ENCODE peak calls at places on chromosomes 6 and 20, in five cellular contexts. One of them, this sample, is unnamed.

GRCh38 chr6:41191569-41191968 is 9.4 kb downstream of the TREML2 start:
- DNase-seq in H9: peak; percentile 81
- DNase-seq in trophoblast cell: peak; percentile 16
- DNase-seq in neuronal stem cell: no peak
- DNase-seq in H1: peak; percentile 87
- DNase-seq in this sample: peak; percentile 14

GRCh38 chr20:44909872-44910689 is at the start of gene PABPC1L:
- DNase-seq in neuronal stem cell: peak; percentile 51
- DNase-seq in H9: peak; percentile 96
- DNase-seq in H1: peak; percentile 87
- DNase-seq in trophoblast cell: peak; percentile 44
- DNase-seq in this sample: peak; percentile 68

GRCh38 chr6:44806656-44807055 is 419.1 kb downstream of the CDC5L start:
- DNase-seq in trophoblast cell: no peak
- DNase-seq in neuronal stem cell: no peak
- DNase-seq in H9: no peak
- DNase-seq in H1: no peak
- DNase-seq in this sample: no peak

GRCh38 chr6:3389390-3390167 is 67.3 kb downstream of the SLC22A23 start:
- DNase-seq in H9: no peak
- DNase-seq in trophoblast cell: no peak
- DNase-seq in neuronal stem cell: no peak
- DNase-seq in H1: no peak
- DNase-seq in this sample: no peak

GRCh38 chr6:119444642-119445557 is 95.3 kb upstream of the MAN1A1 start:
- DNase-seq in neuronal stem cell: no peak
- DNase-seq in trophoblast cell: no peak
- DNase-seq in H1: no peak
- DNase-seq in H9: no peak
- DNase-seq in this sample: no peak

GRCh38 chr20:47985092-47985850 is 200.0 kb upstream of the SULF2 start:
- DNase-seq in H1: no peak
- DNase-seq in neuronal stem cell: no peak
- DNase-seq in H9: peak; percentile 54
- DNase-seq in trophoblast cell: peak; percentile 74
- DNase-seq in this sample: peak; percentile 92

GRCh38 chr6:136249336-136249735 is 775 bp downstream of the MTFR2 start:
- DNase-seq in trophoblast cell: no peak
- DNase-seq in H1: no peak
- DNase-seq in H9: no peak
- DNase-seq in neuronal stem cell: no peak
- DNase-seq in this sample: peak; percentile 29

GRCh38 chr6:100347901-100348550 is 116.7 kb downstream of the SIM1 start:
- DNase-seq in H9: no peak
- DNase-seq in H1: no peak
- DNase-seq in trophoblast cell: no peak
- DNase-seq in neuronal stem cell: no peak
- DNase-seq in this sample: peak; percentile 70

GRCh38 chr6:10644225-10644624 is 50.2 kb downstream of the C6orf52 start:
- DNase-seq in neuronal stem cell: no peak
- DNase-seq in H1: no peak
- DNase-seq in trophoblast cell: no peak
- DNase-seq in H9: no peak
- DNase-seq in this sample: no peak

GRCh38 chr20:277496-277781 is 13.1 kb downstream of the C20orf96 start:
- DNase-seq in trophoblast cell: no peak
- DNase-seq in H9: no peak
- DNase-seq in neuronal stem cell: no peak
- DNase-seq in H1: no peak
- DNase-seq in this sample: no peak

GRCh38 chr20:22308934-22309333 is 275.4 kb downstream of the FOXA2 start:
- DNase-seq in H1: no peak
- DNase-seq in trophoblast cell: no peak
- DNase-seq in H9: no peak
- DNase-seq in neuronal stem cell: no peak
- DNase-seq in this sample: no peak

GRCh38 chr20:22302039-22302438 is 282.3 kb downstream of the FOXA2 start:
- DNase-seq in neuronal stem cell: no peak
- DNase-seq in H1: no peak
- DNase-seq in trophoblast cell: no peak
- DNase-seq in H9: no peak
- DNase-seq in this sample: no peak

GRCh38 chr20:22303523-22303922 is 280.8 kb downstream of the FOXA2 start:
- DNase-seq in trophoblast cell: no peak
- DNase-seq in H9: no peak
- DNase-seq in neuronal stem cell: no peak
- DNase-seq in H1: no peak
- DNase-seq in this sample: no peak

DNA sequence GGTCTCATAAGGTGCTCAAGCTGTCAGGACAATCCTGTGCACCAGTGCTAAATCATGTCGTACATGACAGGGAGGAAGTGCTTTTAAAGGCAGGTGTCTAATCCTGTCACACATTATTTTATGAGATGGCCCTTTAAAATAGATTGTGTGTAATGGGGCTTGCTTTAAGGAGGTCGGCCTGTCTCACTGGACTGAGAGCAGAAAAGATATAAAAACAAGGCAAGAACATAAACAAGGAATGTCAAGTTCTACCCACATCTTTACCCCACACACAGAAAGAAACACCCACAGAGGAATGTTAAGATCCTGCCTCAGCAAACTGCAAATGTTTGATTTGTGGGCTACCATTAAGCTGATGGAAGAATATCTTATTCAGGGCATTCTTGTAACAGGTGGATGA is 279.0 kb downstream of the FOXA2 start:
- DNase-seq in H9: no peak
- DNase-seq in H1: no peak
- DNase-seq in neuronal stem cell: no peak
- DNase-seq in trophoblast cell: no peak
- DNase-seq in this sample: no peak
- H2BK12ac ChIP-seq in H9: no peak overlapping the region
- H2BK12ac ChIP-seq in H1: no peak overlapping the region
- H2BK12ac ChIP-seq in neuronal stem cell: no peak overlapping the region
- H2BK12ac ChIP-seq in trophoblast cell: no peak overlapping the region
- H2BK12ac ChIP-seq in this sample: no peak overlapping the region

DNA sequence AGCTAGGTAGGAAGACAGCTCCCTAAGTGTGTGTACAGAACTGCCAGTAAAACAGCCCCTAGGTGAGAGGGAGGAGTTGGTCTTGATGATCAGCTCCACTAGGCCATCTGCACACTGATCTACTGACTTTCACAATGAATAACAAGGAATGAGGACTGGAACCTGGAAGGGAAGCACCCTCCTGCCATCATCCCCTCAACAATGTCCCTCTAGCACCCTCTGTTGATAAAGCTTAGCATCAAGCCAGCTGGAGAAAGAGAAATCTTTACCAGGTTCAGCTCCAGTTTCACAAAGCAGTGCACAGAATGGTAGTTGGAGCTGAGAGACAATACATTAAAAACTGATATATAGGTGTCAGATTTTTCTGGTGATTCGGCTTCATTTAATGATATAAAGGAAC is 57.2 kb upstream of the IRAK1BP1 start:
- DNase-seq in H1: no peak
- DNase-seq in H9: peak; percentile 55
- DNase-seq in neuronal stem cell: peak; percentile 38
- DNase-seq in trophoblast cell: no peak
- DNase-seq in this sample: peak; percentile 42
- H2BK120ac ChIP-seq in H1: no peak overlapping the region
- H2BK120ac ChIP-seq in H9: no peak overlapping the region
- H2BK120ac ChIP-seq in neuronal stem cell: no peak overlapping the region
- H2BK120ac ChIP-seq in trophoblast cell: no peak overlapping the region
- H2BK120ac ChIP-seq in this sample: no peak overlapping the region

GRCh38 chr6:156175971-156176421 is 601.2 kb upstream of the ARID1B start:
- DNase-seq in trophoblast cell: no peak
- DNase-seq in neuronal stem cell: peak; percentile 59
- DNase-seq in H9: peak; percentile 76
- DNase-seq in H1: peak; percentile 57
- DNase-seq in this sample: peak; percentile 3

GRCh38 chr6:156175433-156175832 is 601.7 kb upstream of the ARID1B start:
- DNase-seq in neuronal stem cell: no peak
- DNase-seq in trophoblast cell: no peak
- DNase-seq in H9: no peak
- DNase-seq in H1: no peak
- DNase-seq in this sample: no peak

GRCh38 chr6:156169361-156169760 is 607.8 kb upstream of the ARID1B start:
- DNase-seq in H9: no peak
- DNase-seq in trophoblast cell: no peak
- DNase-seq in H1: no peak
- DNase-seq in neuronal stem cell: no peak
- DNase-seq in this sample: no peak

GRCh38 chr6:156174026-156174880 is 602.9 kb upstream of the ARID1B start:
- DNase-seq in neuronal stem cell: no peak
- DNase-seq in H9: no peak
- DNase-seq in H1: no peak
- DNase-seq in trophoblast cell: no peak
- DNase-seq in this sample: no peak
- H3K4me1 ChIP-seq in neuronal stem cell: no peaks in the 10 kb centered on the region
- H3K4me1 ChIP-seq in H9: peaks cover 3% of the 10 kb centered on the region
- H3K4me1 ChIP-seq in H1: no peaks in the 10 kb centered on the region
- H3K4me1 ChIP-seq in trophoblast cell: no peaks in the 10 kb centered on the region
- H3K4me1 ChIP-seq in this sample: no peaks in the 10 kb centered on the region

DNA sequence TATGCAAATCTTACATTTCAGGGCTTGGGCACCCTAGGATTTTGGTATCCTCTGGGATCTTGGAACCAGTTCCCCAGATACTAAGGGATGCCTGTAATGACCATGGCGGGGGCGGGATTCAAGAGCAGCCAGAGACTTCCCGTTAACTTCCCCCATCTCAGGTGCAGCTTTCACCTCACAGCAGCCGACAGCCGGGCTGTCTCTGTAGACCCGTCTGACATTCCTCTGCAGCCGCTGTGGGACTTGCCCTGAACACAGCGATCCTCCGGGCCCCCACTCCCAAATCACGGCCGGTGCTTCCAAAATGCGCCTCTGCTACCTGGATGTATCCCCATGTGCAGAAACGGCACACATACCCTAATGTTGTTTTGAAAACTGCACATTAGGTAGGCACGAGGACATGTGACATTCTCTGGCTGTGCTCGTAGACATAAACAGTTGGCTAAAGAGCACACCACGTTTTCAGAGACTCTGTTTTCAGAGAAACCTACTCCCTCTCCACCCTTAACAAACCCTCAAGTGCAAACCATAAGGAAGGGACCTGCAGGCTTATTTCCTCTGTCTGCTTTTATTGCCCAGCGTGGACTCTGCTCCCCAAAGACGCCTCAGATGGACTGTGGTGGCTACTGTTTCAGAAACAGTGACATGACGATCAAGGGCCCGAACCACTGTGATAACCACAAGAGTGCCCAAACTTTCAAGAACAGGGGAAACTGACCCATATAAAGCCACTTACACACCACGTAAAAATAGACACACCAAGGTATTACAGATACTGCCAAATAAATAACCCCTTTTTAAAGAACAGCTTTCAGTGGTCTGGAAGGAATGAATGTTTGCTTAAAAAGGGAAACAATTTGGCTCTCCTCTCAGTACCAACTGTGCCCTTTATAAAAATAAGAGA is 72.9 kb upstream of the FOXC1 start:
- DNase-seq in neuronal stem cell: no peak
- DNase-seq in H9: no peak
- DNase-seq in trophoblast cell: no peak
- DNase-seq in H1: no peak
- DNase-seq in this sample: no peak
- H2BK12ac ChIP-seq in neuronal stem cell: no peak overlapping the region
- H2BK12ac ChIP-seq in H9: no peak overlapping the region
- H2BK12ac ChIP-seq in trophoblast cell: no peak overlapping the region
- H2BK12ac ChIP-seq in H1: peak overlapping the region; percentile 52
- H2BK12ac ChIP-seq in this sample: no peak overlapping the region

GRCh38 chr20:46196990-46197389 is 78.9 kb downstream of the CD40 start:
- DNase-seq in H9: no peak
- DNase-seq in trophoblast cell: no peak
- DNase-seq in neuronal stem cell: no peak
- DNase-seq in H1: no peak
- DNase-seq in this sample: no peak
- H2BK120ac ChIP-seq in H9: no peak overlapping the region
- H2BK120ac ChIP-seq in trophoblast cell: no peak overlapping the region
- H2BK120ac ChIP-seq in neuronal stem cell: no peak overlapping the region
- H2BK120ac ChIP-seq in H1: no peak overlapping the region
- H2BK120ac ChIP-seq in this sample: no peak overlapping the region

GRCh38 chr6:124434416-124434815 is 527.8 kb upstream of the RNF217 start:
- DNase-seq in H9: no peak
- DNase-seq in neuronal stem cell: no peak
- DNase-seq in trophoblast cell: peak; percentile 2
- DNase-seq in H1: no peak
- DNase-seq in this sample: no peak

GRCh38 chr6:124441430-124441829 is 520.8 kb upstream of the RNF217 start:
- DNase-seq in trophoblast cell: no peak
- DNase-seq in neuronal stem cell: no peak
- DNase-seq in H9: no peak
- DNase-seq in H1: no peak
- DNase-seq in this sample: no peak

GRCh38 chr6:124432632-124433031 is 529.6 kb upstream of the RNF217 start:
- DNase-seq in H1: no peak
- DNase-seq in H9: no peak
- DNase-seq in trophoblast cell: no peak
- DNase-seq in neuronal stem cell: no peak
- DNase-seq in this sample: no peak

GRCh38 chr6:124433369-124434064 is 528.7 kb upstream of the RNF217 start:
- DNase-seq in H1: no peak
- DNase-seq in trophoblast cell: no peak
- DNase-seq in neuronal stem cell: no peak
- DNase-seq in H9: no peak
- DNase-seq in this sample: no peak

GRCh38 chr6:124436803-124437202 is 525.4 kb upstream of the RNF217 start:
- DNase-seq in trophoblast cell: no peak
- DNase-seq in neuronal stem cell: no peak
- DNase-seq in H9: no peak
- DNase-seq in H1: no peak
- DNase-seq in this sample: no peak
- H3K4me1 ChIP-seq in trophoblast cell: no peaks in the 10 kb centered on the region
- H3K4me1 ChIP-seq in neuronal stem cell: no peaks in the 10 kb centered on the region
- H3K4me1 ChIP-seq in H9: no peaks in the 10 kb centered on the region
- H3K4me1 ChIP-seq in H1: no peaks in the 10 kb centered on the region
- H3K4me1 ChIP-seq in this sample: no peaks in the 10 kb centered on the region

This sample was measured in mesenchymal stem cell.